ENCODE peak calls at places on chromosomes 12 and 14, in nine cellular contexts. A, K, W, V, H, X, Y, B and N are unnamed samples.

GRCh38 chr12:8871067-8871466 is 43.2 kb upstream of the PHC1 start:
- DNase-seq in V (no peak), W (no peak), B (no peak), Y (no peak), X (no peak), H (no peak), K (no peak), A (no peak), N (no peak)

GRCh38 chr12:3999904-4000303 is 126.7 kb upstream of the PARP11 start:
- DNase-seq in A (no peak), Y (no peak), V (no peak), X (no peak), W (no peak), K (no peak), B (no peak), H (no peak), N (no peak)

GRCh38 chr14:104604461-104605449 is at the start of gene TMEM179:
- DNase-seq in Y (peak), V (no peak), B (no peak), W (peak), A (no peak), H (no peak), K (no peak), X (peak), N (no peak)

GRCh38 chr12:71164877-71165197 is 7.0 kb upstream of the TSPAN8 start:
- DNase-seq in W (no peak), Y (peak), K (no peak), A (no peak), X (no peak), H (no peak), V (no peak), B (no peak), N (no peak)

GRCh38 chr12:108560321-108560721 is 652 bp downstream of the SART3 start:
- DNase-seq in V (no peak), A (no peak), K (no peak), H (no peak), W (no peak), B (peak), Y (no peak), X (peak), N (no peak)

GRCh38 chr14:24160499-24160849 is 591 bp upstream of the IRF9 start:
- DNase-seq in K (no peak), X (no peak), A (no peak), Y (no peak), B (no peak), V (no peak), H (no peak), W (no peak), N (no peak)

GRCh38 chr14:33647385-33647786 is 303.5 kb downstream of the EGLN3 start:
- DNase-seq in W (no peak), X (peak), K (no peak), A (no peak), H (no peak), V (no peak), Y (no peak), B (peak), N (no peak)

GRCh38 chr12:93851245-93851665 is 174.1 kb downstream of the CRADD start:
- DNase-seq in A (no peak), W (no peak), B (no peak), X (no peak), Y (peak), V (no peak), H (no peak), K (no peak), N (no peak)

GRCh38 chr12:50149311-50149710 is 17.9 kb downstream of the CERS5 start:
- DNase-seq in B (no peak), A (no peak), V (no peak), X (no peak), Y (no peak), K (no peak), H (no peak), W (no peak), N (no peak)

GRCh38 chr12:105322070-105322469 is 8.4 kb upstream of the C12orf75 start:
- DNase-seq in B (no peak), W (no peak), H (no peak), X (no peak), Y (no peak), K (peak), V (no peak), A (no peak), N (no peak)

GRCh38 chr12:130795906-130796305 is 43.1 kb downstream of the STX2 start:
- DNase-seq in W (no peak), B (no peak), X (no peak), H (no peak), Y (no peak), K (no peak), V (no peak), A (no peak), N (no peak)

GRCh38 chr12:1346126-1346525 is 248.3 kb downstream of the FBXL14 start:
- DNase-seq in H (no peak), V (no peak), X (no peak), Y (no peak), B (no peak), A (no peak), K (no peak), W (no peak), N (no peak)

GRCh38 chr14:23445773-23446172 is 10.3 kb upstream of the MYH7 start:
- DNase-seq in Y (peak), B (no peak), V (no peak), K (peak), W (no peak), H (no peak), A (peak), X (no peak), N (no peak)

GRCh38 chr14:71321556-71322315 is 414.5 kb downstream of the PCNX1 start:
- DNase-seq in Y (no peak), K (no peak), H (no peak), V (no peak), W (no peak), A (no peak), B (peak), X (peak), N (no peak)

GRCh38 chr14:39682563-39682962 is 250.3 kb upstream of the FBXO33 start:
- DNase-seq in H (no peak), Y (no peak), W (no peak), B (no peak), A (no peak), X (no peak), V (no peak), K (no peak), N (no peak)

GRCh38 chr14:62162998-62163589 is 400.9 kb downstream of the SNAPC1 start:
- DNase-seq in W (peak), K (no peak), B (peak), H (no peak), Y (no peak), A (no peak), X (peak), V (no peak), N (no peak)

GRCh38 chr14:93688239-93688666 is 100.0 kb downstream of the PRIMA1 start:
- DNase-seq in H (no peak), A (no peak), W (no peak), K (no peak), Y (no peak), V (no peak), B (no peak), X (no peak), N (no peak)

GRCh38 chr12:93860659-93861373 is 183.6 kb downstream of the CRADD start:
- DNase-seq in X (no peak), H (no peak), B (no peak), V (no peak), W (no peak), K (no peak), Y (no peak), A (no peak), N (no peak)

GRCh38 chr14:86761611-86762010 is 1231.4 kb downstream of the GALC start:
- DNase-seq in B (no peak), A (no peak), V (no peak), K (no peak), X (no peak), Y (no peak), W (no peak), H (no peak), N (no peak)

GRCh38 chr12:49357099-49357678 is 10.1 kb upstream of the SPATS2 start:
- DNase-seq in Y (no peak), X (peak), B (no peak), W (no peak), H (no peak), K (no peak), A (no peak), V (no peak), N (no peak)

GRCh38 chr14:80567905-80568512 is 356.7 kb upstream of the DIO2 start:
- DNase-seq in H (no peak), W (no peak), K (no peak), B (no peak), A (no peak), V (no peak), X (no peak), Y (no peak), N (no peak)

GRCh38 chr12:91057349-91057748 is 475 bp downstream of the KERA start:
- DNase-seq in V (no peak), H (no peak), K (no peak), Y (no peak), A (no peak), X (peak), B (no peak), W (no peak), N (no peak)

GRCh38 chr12:66269757-66270383 is 32.4 kb upstream of the HELB start:
- DNase-seq in Y (no peak), H (no peak), B (peak), W (peak), X (peak), A (no peak), K (no peak), V (no peak), N (no peak)

GRCh38 chr12:30826276-30826675 is 71.5 kb upstream of the CAPRIN2 start:
- DNase-seq in V (no peak), W (no peak), K (no peak), X (no peak), B (no peak), H (no peak), Y (no peak), A (peak), N (no peak)

GRCh38 chr14:56794088-56794556 is 16.2 kb downstream of the OTX2 start:
- DNase-seq in B (no peak), H (no peak), K (no peak), Y (no peak), V (no peak), A (no peak), W (no peak), X (no peak), N (no peak)

GRCh38 chr12:55972906-55973597 is 826 bp upstream of the RAB5B start:
- DNase-seq in W (peak), A (no peak), Y (peak), X (peak), K (no peak), B (peak), H (no peak), V (no peak), N (no peak)

GRCh38 chr12:9881988-9882387 is 699 bp downstream of the KLRF2 start:
- DNase-seq in Y (no peak), B (no peak), A (no peak), V (no peak), X (no peak), W (no peak), K (no peak), H (no peak), N (no peak)

GRCh38 chr14:77076118-77076631 is 21.9 kb upstream of the CIPC start:
- DNase-seq in B (no peak), Y (peak), W (no peak), A (no peak), K (peak), H (no peak), X (peak), V (no peak), N (peak)

GRCh38 chr12:32450768-32451167 is 51.4 kb downstream of the FGD4 start:
- DNase-seq in X (no peak), A (no peak), H (no peak), Y (peak), K (no peak), W (no peak), V (no peak), B (no peak), N (no peak)